ENCODE peak calls at places on chromosome 6, in nine cellular contexts. B is AML-193; N is activated CD4-positive, alpha-beta T cell treated with anti-CD3 and anti-CD28 coated beads for 36 hours; Q is astrocyte of the cerebellum; D is T follicular helper cell; Z is AG10803; G is neural crest cell; E is activated T-helper 9 cell treated with anti-CD3 and anti-CD28 coated beads, Interleukin-2, amount 50 U/mL, for 16 hours; S is cardiac fibroblast. J is an unnamed sample.

GRCh38 chr6:44045672-44046015 is 81.6 kb downstream of the MRPL14 start:
- DNase-seq in B (no peak), N (no peak), Q (no peak), D (no peak), Z (no peak), G (no peak), E (no peak), S (peak), J (no peak)

GRCh38 chr6:47579040-47579439 is 101.5 kb downstream of the CD2AP start:
- DNase-seq in B (no peak), N (no peak), Q (no peak), D (no peak), Z (no peak), G (no peak), E (no peak), S (no peak), J (no peak)

GRCh38 chr6:135318728-135319469 is 137.8 kb downstream of the MYB start:
- DNase-seq in B (no peak), N (no peak), Q (no peak), D (no peak), Z (no peak), G (no peak), E (no peak), S (no peak), J (no peak)

GRCh38 chr6:38400101-38400500 is 239.6 kb downstream of the BTBD9 start:
- DNase-seq in B (no peak), N (no peak), Q (no peak), D (no peak), Z (no peak), G (no peak), E (no peak), S (no peak), J (no peak)

GRCh38 chr6:52994031-52994788 is 874 bp downstream of the GSTA4 start:
- DNase-seq in B (no peak), N (no peak), Q (no peak), D (no peak), Z (peak), G (peak), E (no peak), S (peak), J (peak)

GRCh38 chr6:132382630-132383175 is 18.6 kb downstream of the MOXD1 start:
- DNase-seq in B (no peak), N (no peak), Q (no peak), D (no peak), Z (no peak), G (no peak), E (no peak), S (no peak), J (no peak)

GRCh38 chr6:7129784-7130569 is 22.2 kb downstream of the RREB1 start:
- DNase-seq in B (peak), N (peak), Q (no peak), D (no peak), Z (peak), G (no peak), E (no peak), S (no peak), J (no peak)

GRCh38 chr6:139925894-139926641 is 551.6 kb upstream of the CITED2 start:
- DNase-seq in B (no peak), N (no peak), Q (peak), D (no peak), Z (peak), G (no peak), E (no peak), S (peak), J (no peak)

GRCh38 chr6:132819405-132820145 is 5.2 kb downstream of the RPS12 start:
- DNase-seq in B (peak), N (no peak), Q (no peak), D (no peak), Z (no peak), G (no peak), E (no peak), S (no peak), J (no peak)

GRCh38 chr6:46781478-46782378 is 11.5 kb upstream of the MEP1A start:
- DNase-seq in B (peak), N (peak), Q (peak), D (no peak), Z (peak), G (peak), E (no peak), S (peak), J (peak)

GRCh38 chr6:156850356-156850755 is 73.2 kb downstream of the ARID1B start:
- DNase-seq in B (no peak), N (no peak), Q (no peak), D (no peak), Z (no peak), G (no peak), E (no peak), S (no peak), J (no peak)

J was measured in neuronal stem cell.